ENCODE peak calls at places on chromosomes 1 and 21, in four cellular contexts. Y is T1000; A is NCI-H774; B is activated naive CD4-positive, alpha-beta T cell. V is an unnamed sample.

GRCh38 chr1:211942583-211942982 is 92.8 kb downstream of the INTS7 start:
- DNase-seq in Y (no peak), A (peak), B (no peak), V (no peak)

GRCh38 chr1:241660424-241660972 is 8.4 kb downstream of the WDR64 start:
- DNase-seq in Y (no peak), A (no peak), B (no peak), V (no peak)

GRCh38 chr1:6998267-6998666 is 213.0 kb downstream of the CAMTA1 start:
- DNase-seq in Y (no peak), A (no peak), B (no peak), V (no peak)

GRCh38 chr1:1074631-1075147 is 583 bp upstream of the RNF223 start:
- DNase-seq in Y (no peak), A (no peak), B (no peak), V (no peak)

GRCh38 chr1:245812278-245812677 is 657.5 kb downstream of the KIF26B start:
- DNase-seq in Y (no peak), A (no peak), B (no peak), V (no peak)

GRCh38 chr1:172969611-172970010 is 81.1 kb downstream of the TNFSF18 start:
- DNase-seq in Y (no peak), A (no peak), B (no peak), V (no peak)

GRCh38 chr1:107132780-107133179 is 8.1 kb upstream of the NTNG1 start:
- DNase-seq in Y (no peak), A (no peak), B (no peak), V (no peak)

GRCh38 chr1:29698033-29698432 is 461.7 kb downstream of the PTPRU start:
- DNase-seq in Y (peak), A (no peak), B (no peak), V (no peak)

GRCh38 chr1:76759950-76760349 is 107.3 kb upstream of the ST6GALNAC5 start:
- DNase-seq in Y (no peak), A (peak), B (no peak), V (no peak)

GRCh38 chr1:152461544-152461943 is 47.5 kb upstream of the CRNN start:
- DNase-seq in Y (no peak), A (no peak), B (no peak), V (no peak)

GRCh38 chr1:162000053-162000420 is 23.6 kb downstream of the OLFML2B start:
- DNase-seq in Y (no peak), A (no peak), B (no peak), V (no peak)

GRCh38 chr21:30718239-30718909 is at the start of gene KRTAP21-3:
- DNase-seq in Y (no peak), A (no peak), B (no peak), V (no peak)

GRCh38 chr1:232634086-232634485 is 4.2 kb upstream of the SIPA1L2 start:
- DNase-seq in Y (no peak), A (no peak), B (no peak), V (no peak)

GRCh38 chr1:35888255-35888654 is 5.2 kb downstream of the AGO1 start:
- DNase-seq in Y (no peak), A (no peak), B (no peak), V (no peak)

GRCh38 chr1:22861764-22862440 is 110.8 kb downstream of the LACTBL1 start:
- DNase-seq in Y (peak), A (no peak), B (no peak), V (no peak)

GRCh38 chr1:163085041-163085903 is 16.1 kb downstream of the RGS4 start:
- DNase-seq in Y (no peak), A (peak), B (no peak), V (no peak)

GRCh38 chr1:54937469-54937868 is 43.0 kb upstream of the TMEM61 start:
- DNase-seq in Y (no peak), A (no peak), B (no peak), V (no peak)

GRCh38 chr1:196002906-196003305 is 605.3 kb downstream of the KCNT2 start:
- DNase-seq in Y (no peak), A (no peak), B (no peak), V (no peak)

GRCh38 chr1:1630191-1630964 is 1.6 kb upstream of the MMP23B start:
- DNase-seq in Y (no peak), A (no peak), B (peak), V (peak)

GRCh38 chr1:182400567-182400966 is at the start of gene TEDDM1:
- DNase-seq in Y (no peak), A (no peak), B (no peak), V (no peak)

GRCh38 chr21:34781508-34781907 is 112.7 kb downstream of the CLIC6 start:
- DNase-seq in Y (no peak), A (no peak), B (no peak), V (peak)

GRCh38 chr1:25688390-25689119 is 72.0 kb downstream of the MAN1C1 start:
- DNase-seq in Y (no peak), A (no peak), B (no peak), V (no peak)

GRCh38 chr1:157834430-157834829 is 7.2 kb downstream of the CD5L start:
- DNase-seq in Y (no peak), A (no peak), B (no peak), V (no peak)

GRCh38 chr21:45299864-45300785 is 12.4 kb upstream of the POFUT2 start:
- DNase-seq in Y (no peak), A (no peak), B (no peak), V (peak)

GRCh38 chr1:91548382-91549040 is 47.9 kb downstream of the CDC7 start:
- DNase-seq in Y (no peak), A (no peak), B (no peak), V (no peak)

GRCh38 chr1:36156329-36157114 is 562 bp downstream of the MAP7D1 start:
- DNase-seq in Y (peak), A (peak), B (peak), V (peak)

GRCh38 chr1:24966724-24967346 is 36.8 kb upstream of the RUNX3 start:
- DNase-seq in Y (no peak), A (no peak), B (no peak), V (peak)

V was measured in kidney.